ENCODE peak calls at places on chromosomes 16 and 17, in seven cellular contexts. P, S, J, X, U, N and R are unnamed samples.

GRCh38 chr17:81276781-81277180 is 18.3 kb downstream of the SLC38A10 start:
- DNase-seq in U (no peak), N (no peak), P (no peak), J (peak; percentile 69), X (no peak), S (no peak), R (no peak)

GRCh38 chr16:12228607-12229499 is 252.3 kb downstream of the SNX29 start:
- DNase-seq in X (peak; percentile 7), U (peak; percentile 53), N (no peak), J (no peak), P (peak; percentile 9), S (no peak), R (peak; percentile 77)

GRCh38 chr17:28760987-28761562 is 17.3 kb downstream of the TRAF4 start:
- DNase-seq in X (no peak), P (no peak), U (no peak), N (peak; percentile 89), S (peak; percentile 72), J (peak; percentile 89), R (peak; percentile 79)

GRCh38 chr16:85416267-85417109 is 196.6 kb upstream of the GSE1 start:
- DNase-seq in X (peak; percentile 75), U (no peak), P (peak; percentile 72), N (peak; percentile 89), J (peak; percentile 95), S (no peak), R (peak; percentile 95)

GRCh38 chr17:2792541-2793169 is 3.6 kb upstream of the RAP1GAP2 start:
- DNase-seq in P (no peak), U (no peak), N (no peak), X (peak; percentile 57), J (peak; percentile 80), S (no peak), R (peak; percentile 68)

GRCh38 chr16:81894592-81894991 is 115.5 kb downstream of the PLCG2 start:
- DNase-seq in J (no peak), U (no peak), P (no peak), S (no peak), X (no peak), N (no peak), R (no peak)

GRCh38 chr17:11935734-11936406 is 61.4 kb downstream of the ZNF18 start:
- DNase-seq in X (no peak), S (no peak), P (no peak), N (no peak), U (peak; percentile 36), J (no peak), R (peak; percentile 74)

GRCh38 chr17:83185023-83186002 is 105.9 kb downstream of the METRNL start:
- DNase-seq in U (no peak), J (peak; percentile 51), X (no peak), P (no peak), N (peak; percentile 38), S (peak; percentile 51), R (no peak)

GRCh38 chr16:53504161-53504663 is 1.2 kb upstream of the AKTIP start:
- DNase-seq in X (peak; percentile 27), P (no peak), S (peak; percentile 84), N (peak; percentile 75), J (no peak), U (no peak), R (no peak)

GRCh38 chr16:53503270-53503911 is 382 bp upstream of the AKTIP start:
- DNase-seq in P (peak; percentile 100), S (peak; percentile 100), U (peak; percentile 100), X (peak; percentile 100), J (peak; percentile 100), N (peak; percentile 100), R (peak; percentile 98)

GRCh38 chr16:53498984-53499383 is 4.0 kb downstream of the AKTIP start:
- DNase-seq in N (no peak), X (no peak), P (no peak), U (no peak), S (no peak), J (no peak), R (no peak)

GRCh38 chr16:53502331-53503269 is at the start of gene AKTIP:
- DNase-seq in U (no peak), X (no peak), N (peak; percentile 68), P (peak; percentile 38), J (peak; percentile 88), S (no peak), R (peak; percentile 84)

DNA sequence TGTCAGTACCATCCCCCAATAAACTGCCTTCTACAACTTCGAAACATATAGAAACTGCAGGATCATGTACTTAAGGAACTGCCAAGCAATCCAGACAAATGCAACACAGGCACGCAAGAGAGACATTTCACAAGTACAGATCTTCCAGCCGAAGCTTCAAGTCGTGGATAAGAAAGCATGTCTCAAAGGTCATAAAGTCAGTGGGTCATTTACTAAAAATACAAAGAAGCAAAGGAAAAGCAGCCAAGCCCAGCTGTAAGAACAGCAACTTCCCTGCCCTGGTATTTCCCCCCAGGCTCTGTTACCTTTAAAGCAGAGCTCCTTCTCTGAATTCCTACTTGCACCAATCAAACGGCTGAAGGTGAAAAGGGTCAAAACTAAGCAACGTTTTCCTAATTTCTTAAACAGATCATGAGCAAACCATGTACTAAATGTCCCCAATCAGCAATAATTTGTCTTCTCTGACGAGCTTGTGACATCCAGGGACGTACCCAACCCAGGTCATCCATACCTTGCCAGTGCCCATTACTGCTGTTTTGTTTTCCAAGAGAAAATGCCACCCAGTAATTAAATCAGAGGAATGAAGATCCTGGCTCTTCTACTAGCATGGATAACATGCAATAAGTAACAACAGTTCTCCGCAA is 1.7 kb downstream of the AKTIP start:
- DNase-seq in U (no peak), X (no peak), N (no peak), S (no peak), J (no peak), P (no peak), R (no peak)
- H3K4me3 ChIP-seq in U (peak overlapping the region; percentile 1), X (peak overlapping the region; percentile 73), N (peak overlapping the region; percentile 87), S (peak overlapping the region; percentile 65), J (no peak overlapping the region), P (peak overlapping the region; percentile 58), R (no peak overlapping the region)

GRCh38 chr16:1018447-1018846 is 36.9 kb downstream of the SOX8 start:
- DNase-seq in S (no peak), X (no peak), P (no peak), N (no peak), U (no peak), J (no peak), R (no peak)

GRCh38 chr16:1019234-1019933 is 37.8 kb downstream of the SOX8 start:
- DNase-seq in U (no peak), S (peak; percentile 78), P (no peak), X (no peak), N (no peak), J (no peak), R (no peak)

GRCh38 chr16:1020591-1020990 is 39.0 kb downstream of the SOX8 start:
- DNase-seq in P (no peak), U (no peak), S (no peak), N (no peak), X (no peak), J (no peak), R (no peak)

GRCh38 chr16:1021553-1022160 is 40.1 kb downstream of the SOX8 start:
- DNase-seq in J (no peak), S (no peak), U (no peak), N (no peak), X (no peak), P (no peak), R (no peak)

GRCh38 chr16:1019934-1020305 is 38.4 kb downstream of the SOX8 start:
- DNase-seq in U (no peak), N (no peak), J (no peak), P (no peak), X (no peak), S (no peak), R (no peak)
- H3K27me3 ChIP-seq in U (no peaks in the 10 kb centered on the region), N (peaks cover 73% of the 10 kb centered on the region), J (no peaks in the 10 kb centered on the region), P (no peaks in the 10 kb centered on the region), X (no peaks in the 10 kb centered on the region), S (peaks cover 53% of the 10 kb centered on the region), R (no peaks in the 10 kb centered on the region)

DNA sequence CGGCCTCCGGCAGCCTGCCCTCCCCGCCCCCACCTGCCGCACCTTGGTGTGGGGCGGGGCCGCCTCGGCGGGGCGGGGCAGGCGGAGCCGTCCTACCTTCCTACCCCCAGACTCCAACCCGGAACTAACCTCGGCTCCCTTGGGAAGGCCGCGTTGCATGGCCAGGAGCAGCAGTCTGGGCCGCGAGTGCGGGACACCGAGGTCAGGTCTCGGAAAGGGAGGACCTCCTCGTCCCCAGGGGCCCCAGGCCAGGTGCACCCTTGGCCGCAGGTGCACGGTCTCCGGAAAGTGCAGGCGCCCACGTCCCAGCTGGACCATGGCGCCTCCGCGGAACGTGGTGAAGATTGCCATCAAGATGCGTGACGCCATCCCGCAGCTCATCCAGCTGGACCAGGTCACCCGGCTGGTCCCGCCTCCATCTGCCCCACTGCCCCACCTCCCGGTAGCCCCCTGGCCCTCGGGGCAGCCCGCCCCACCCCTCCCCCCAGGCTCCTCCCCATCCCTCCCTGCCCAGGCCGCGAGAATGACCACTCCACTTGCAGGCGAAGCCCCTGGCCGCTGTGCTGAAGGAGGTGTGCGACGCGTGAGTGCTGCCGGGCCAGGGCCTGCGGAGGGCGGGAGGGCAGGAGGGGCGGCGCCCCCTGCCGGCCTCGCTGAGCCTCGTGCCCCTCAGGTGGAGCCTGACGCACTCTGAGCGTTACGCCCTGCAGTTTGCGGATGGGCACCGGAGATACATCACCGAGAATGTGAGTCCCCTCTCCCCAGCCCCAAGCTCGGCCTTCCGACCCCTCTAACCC is at the start of gene ELMO3:
- DNase-seq in X (no peak), U (no peak), N (no peak), P (no peak), J (peak; percentile 87), S (no peak), R (peak; percentile 98)
- H3K4me3 ChIP-seq in X (no peak within 1 kb of the TSS), U (peak within 1 kb of the TSS; percentile 66), N (no peak within 1 kb of the TSS), P (no peak within 1 kb of the TSS), J (peak within 1 kb of the TSS; percentile 27), S (no peak within 1 kb of the TSS), R (peak within 1 kb of the TSS; percentile 80)

GRCh38 chr17:56593073-56593740 is at the start of gene NOG:
- DNase-seq in U (no peak), S (peak; percentile 70), X (peak; percentile 72), P (peak; percentile 83), J (peak; percentile 82), N (peak; percentile 87), R (peak; percentile 90)

GRCh38 chr17:56596741-56597494 is 3.4 kb downstream of the NOG start:
- DNase-seq in U (no peak), X (peak; percentile 27), J (no peak), S (no peak), P (peak; percentile 10), N (no peak), R (peak; percentile 84)

GRCh38 chr17:56595831-56596740 is 2.6 kb downstream of the NOG start:
- DNase-seq in N (no peak), J (no peak), P (peak; percentile 26), S (no peak), X (peak; percentile 31), U (no peak), R (peak; percentile 84)

GRCh38 chr17:56593741-56594527 is 435 bp downstream of the NOG start:
- DNase-seq in P (no peak), X (peak; percentile 74), S (peak; percentile 72), U (no peak), J (peak; percentile 91), N (peak; percentile 82), R (peak; percentile 83)

DNA sequence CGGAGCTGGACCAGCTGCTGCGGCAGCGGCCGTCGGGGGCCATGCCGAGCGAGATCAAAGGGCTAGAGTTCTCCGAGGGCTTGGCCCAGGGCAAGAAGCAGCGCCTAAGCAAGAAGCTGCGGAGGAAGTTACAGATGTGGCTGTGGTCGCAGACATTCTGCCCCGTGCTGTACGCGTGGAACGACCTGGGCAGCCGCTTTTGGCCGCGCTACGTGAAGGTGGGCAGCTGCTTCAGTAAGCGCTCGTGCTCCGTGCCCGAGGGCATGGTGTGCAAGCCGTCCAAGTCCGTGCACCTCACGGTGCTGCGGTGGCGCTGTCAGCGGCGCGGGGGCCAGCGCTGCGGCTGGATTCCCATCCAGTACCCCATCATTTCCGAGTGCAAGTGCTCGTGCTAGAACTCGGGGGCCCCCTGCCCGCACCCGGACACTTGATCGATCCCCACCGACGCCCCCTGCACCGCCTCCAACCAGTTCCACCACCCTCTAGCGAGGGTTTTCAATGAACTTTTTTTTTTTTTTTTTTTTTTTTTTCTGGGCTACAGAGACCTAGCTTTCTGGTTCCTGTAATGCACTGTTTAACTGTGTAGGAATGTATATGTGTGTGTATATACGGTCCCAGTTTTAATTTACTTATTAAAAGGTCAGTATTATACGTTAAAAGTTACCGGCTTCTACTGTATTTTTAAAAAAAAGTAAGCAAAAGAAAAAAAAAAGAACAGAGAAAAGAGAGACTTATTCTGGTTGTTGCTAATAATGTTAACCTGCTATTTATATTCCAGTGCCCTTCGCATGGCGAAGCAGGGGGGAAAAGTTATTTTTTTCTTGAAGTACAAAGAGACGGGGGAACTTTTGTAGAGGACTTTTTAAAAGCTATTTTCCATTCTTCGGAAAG is 1.3 kb downstream of the NOG start:
- DNase-seq in P (peak; percentile 63), S (no peak), N (no peak), J (peak; percentile 76), U (no peak), X (peak; percentile 65), R (peak; percentile 77)
- H3K27me3 ChIP-seq in P (peaks cover 8% of the 10 kb centered on the region), S (peaks cover 47% of the 10 kb centered on the region), N (peaks cover 13% of the 10 kb centered on the region), J (peaks cover 32% of the 10 kb centered on the region), U (peaks cover 12% of the 10 kb centered on the region), X (peaks cover 31% of the 10 kb centered on the region), R (peaks cover 60% of the 10 kb centered on the region)